ENCODE peak calls at places on chromosomes 6 and 20, in nine cellular contexts. V is ascending aorta; Q is body of pancreas; K is pancreas; Z is SK-N-SH; C is hepatocyte; T is upper lobe of right lung; I is ovary; R is CD8-positive, alpha-beta T cell. E is an unnamed sample.

GRCh38 chr6:92024071-92024470 is 1395.3 kb downstream of the EPHA7 start:
- DNase-seq in V (no peak), Q (no peak), K (no peak), Z (no peak), C (no peak), T (no peak), I (no peak), R (no peak), E (no peak)

GRCh38 chr20:53930651-53931504 is 139.5 kb downstream of the BCAS1 start:
- DNase-seq in V (no peak), Q (no peak), K (no peak), Z (no peak), C (no peak), T (no peak), I (no peak), R (no peak), E (no peak)

GRCh38 chr20:1860446-1860845 is 34.8 kb upstream of the SIRPA start:
- DNase-seq in V (no peak), Q (no peak), K (no peak), Z (no peak), C (no peak), T (no peak), I (no peak), R (no peak), E (no peak)

GRCh38 chr6:20724443-20724842 is 190.2 kb downstream of the CDKAL1 start:
- DNase-seq in V (no peak), Q (no peak), K (no peak), Z (no peak), C (no peak), T (no peak), I (no peak), R (no peak), E (no peak)

GRCh38 chr20:52941803-52942202 is 30.4 kb upstream of the TSHZ2 start:
- DNase-seq in V (no peak), Q (no peak), K (no peak), Z (no peak), C (no peak), T (no peak), I (no peak), R (no peak), E (no peak)

GRCh38 chr6:90472716-90473115 is 114.2 kb downstream of the MAP3K7 start:
- DNase-seq in V (no peak), Q (no peak), K (no peak), Z (no peak), C (no peak), T (no peak), I (no peak), R (peak; percentile 20), E (no peak)

GRCh38 chr20:35443003-35443402 is 5.0 kb upstream of the GDF5 start:
- DNase-seq in V (no peak), Q (no peak), K (no peak), Z (peak; percentile 57), C (no peak), T (no peak), I (no peak), R (no peak), E (no peak)

GRCh38 chr20:1894951-1895673 is at the start of gene SIRPA:
- DNase-seq in V (no peak), Q (peak; percentile 59), K (peak; percentile 70), Z (peak; percentile 91), C (peak; percentile 82), T (peak; percentile 72), I (peak; percentile 81), R (no peak), E (peak; percentile 67)

GRCh38 chr6:30074331-30075093 is 1.1 kb downstream of the RNF39 start:
- DNase-seq in V (no peak), Q (no peak), K (peak; percentile 42), Z (peak; percentile 39), C (peak; percentile 51), T (no peak), I (peak; percentile 41), R (no peak), E (no peak)

GRCh38 chr6:30073489-30074240 is 1.9 kb downstream of the RNF39 start:
- DNase-seq in V (no peak), Q (no peak), K (no peak), Z (peak; percentile 35), C (peak; percentile 35), T (no peak), I (no peak), R (no peak), E (no peak)

GRCh38 chr6:30071858-30072257 is 3.7 kb downstream of the RNF39 start:
- DNase-seq in V (no peak), Q (no peak), K (no peak), Z (peak; percentile 11), C (no peak), T (no peak), I (no peak), R (no peak), E (no peak)

GRCh38 chr6:30067460-30068139 is 602 bp downstream of the PPP1R11 start:
- DNase-seq in V (no peak), Q (no peak), K (peak; percentile 77), Z (peak; percentile 89), C (peak; percentile 87), T (no peak), I (no peak), R (no peak), E (no peak)

GRCh38 chr6:30071081-30071818 is 4.3 kb downstream of the PPP1R11 start:
- DNase-seq in V (no peak), Q (no peak), K (no peak), Z (peak; percentile 11), C (peak; percentile 68), T (peak; percentile 63), I (peak; percentile 36), R (peak; percentile 30), E (no peak)
- H3K4me3 ChIP-seq in V (no peak overlapping the region), Q (no peak overlapping the region), K (no peak overlapping the region), Z (no peak overlapping the region), C (no peak overlapping the region), T (no peak overlapping the region), I (no peak overlapping the region), R (no peak overlapping the region), E (peak overlapping the region; percentile 22)

GRCh38 chr6:52299598-52300144 is 15.1 kb upstream of the MCM3 start:
- DNase-seq in V (no peak), Q (no peak), K (no peak), Z (no peak), C (no peak), T (no peak), I (no peak), R (no peak), E (no peak)
- H3K4me1 ChIP-seq in V (peaks cover 2% of the 10 kb centered on the region), Q (no peaks in the 10 kb centered on the region), K (peaks cover 3% of the 10 kb centered on the region), Z (no peaks in the 10 kb centered on the region), C (peaks cover 16% of the 10 kb centered on the region), T (peaks cover 8% of the 10 kb centered on the region), I (no peaks in the 10 kb centered on the region), R (peaks cover 31% of the 10 kb centered on the region), E (no peaks in the 10 kb centered on the region)

GRCh38 chr6:166484863-166485262 is 101.6 kb downstream of the RAMACL start:
- DNase-seq in V (no peak), Q (no peak), K (no peak), Z (no peak), C (no peak), T (peak; percentile 38), I (no peak), R (no peak), E (no peak)

GRCh38 chr6:166483556-166484250 is 101.0 kb upstream of the MPC1 start:
- DNase-seq in V (no peak), Q (no peak), K (no peak), Z (no peak), C (no peak), T (peak; percentile 38), I (no peak), R (no peak), E (no peak)

GRCh38 chr6:166486536-166486880 is 100.0 kb downstream of the RAMACL start:
- DNase-seq in V (no peak), Q (no peak), K (no peak), Z (no peak), C (no peak), T (no peak), I (no peak), R (no peak), E (no peak)

GRCh38 chr6:166487148-166487547 is 99.3 kb downstream of the RAMACL start:
- DNase-seq in V (no peak), Q (no peak), K (no peak), Z (no peak), C (no peak), T (no peak), I (no peak), R (no peak), E (no peak)

DNA sequence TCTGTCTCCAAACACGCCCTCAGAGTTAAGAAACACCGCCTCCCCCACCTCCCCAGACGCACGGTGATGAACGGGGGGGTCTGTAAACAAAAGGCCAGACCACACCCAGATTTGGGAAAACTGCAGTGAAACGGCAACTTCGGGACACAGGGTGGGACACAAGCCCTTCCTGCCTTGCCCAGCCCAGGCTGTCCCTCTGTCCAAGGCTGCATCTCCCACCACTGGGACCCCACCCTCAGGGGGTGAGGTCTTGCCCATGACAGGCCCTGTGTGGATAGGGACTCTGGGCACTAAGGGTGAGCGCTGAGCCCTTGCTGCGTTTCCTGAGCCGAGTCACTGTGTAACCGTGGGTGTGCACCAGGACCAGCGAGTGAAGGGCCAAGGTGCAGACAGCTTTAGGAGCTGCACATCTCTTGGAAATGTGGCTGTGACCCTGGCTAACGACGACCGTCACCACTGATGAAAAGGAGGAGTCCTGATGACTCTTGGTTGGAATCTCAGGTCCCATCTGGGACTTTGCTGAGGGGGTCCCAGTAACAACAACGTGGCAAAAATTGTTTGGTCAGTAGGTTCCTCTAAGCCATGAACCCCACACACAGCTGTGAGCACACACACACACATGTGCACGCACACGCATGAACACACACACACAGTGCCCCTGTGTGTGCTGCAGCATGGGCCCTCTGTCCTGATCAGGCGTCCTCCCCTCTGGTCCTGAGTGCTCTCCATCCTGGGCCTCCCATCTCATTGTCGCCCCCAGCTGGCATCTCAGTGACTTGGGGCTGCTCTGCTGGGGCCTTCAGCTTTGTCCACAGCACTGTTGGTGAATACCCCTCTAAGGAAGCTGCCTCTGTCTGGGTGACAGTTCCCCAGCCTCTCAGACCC is 100.6 kb downstream of the RAMACL start:
- DNase-seq in V (no peak), Q (no peak), K (no peak), Z (no peak), C (no peak), T (peak; percentile 54), I (no peak), R (no peak), E (no peak)
- TF ChIP-seq CTCF in V (no peak), Q (no peak), K (no peak), Z (peak; percentile 8), C (peak; percentile 3), T (peak; percentile 7), I (no peak), R (no peak), E (no peak)

DNA sequence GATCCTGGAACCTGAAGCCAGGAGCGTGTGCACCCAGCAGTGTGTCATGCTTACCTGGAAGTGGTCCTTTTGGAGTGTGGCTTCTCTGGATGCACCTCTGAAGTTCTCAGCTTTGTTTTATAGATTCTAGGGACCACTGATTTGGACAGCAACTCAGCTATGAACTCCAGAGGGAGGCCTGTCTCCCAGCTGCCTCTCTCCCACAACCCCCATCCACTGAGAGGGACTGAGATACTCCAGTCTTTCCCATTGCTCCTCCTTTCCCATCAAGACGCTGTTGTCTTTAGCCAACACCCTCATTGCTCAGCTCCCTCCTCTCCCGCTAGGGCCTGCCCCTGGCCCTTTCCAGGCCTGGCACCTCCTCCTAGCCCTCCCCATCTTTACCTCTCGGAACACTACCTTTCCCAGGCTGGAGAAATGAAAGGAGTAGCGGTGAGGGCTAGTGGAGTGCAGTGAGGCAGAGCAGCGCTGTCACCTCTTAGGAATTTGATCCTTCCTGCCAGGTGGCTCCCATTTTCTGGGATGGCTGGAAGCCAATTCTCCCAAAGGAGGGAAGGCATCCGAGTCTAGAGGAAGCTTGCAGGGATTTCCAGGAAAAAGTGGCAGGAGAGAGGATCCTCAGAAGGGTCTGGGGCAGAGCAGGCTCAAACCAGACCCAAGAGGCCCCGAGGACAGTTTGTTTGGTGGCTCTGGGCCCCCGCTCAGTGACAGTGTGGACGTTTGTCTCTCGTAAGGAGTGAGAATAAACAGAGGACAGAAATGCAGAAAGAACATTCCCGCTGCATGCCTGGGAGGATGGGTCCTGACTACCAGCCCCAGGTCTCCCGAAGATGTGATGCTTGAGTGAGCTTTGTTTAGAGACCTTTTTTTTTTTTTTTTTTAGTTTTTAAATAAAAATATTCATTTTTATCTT is at the start of gene LRRN4:
- DNase-seq in V (no peak), Q (peak; percentile 31), K (no peak), Z (no peak), C (peak; percentile 30), T (peak; percentile 69), I (no peak), R (no peak), E (no peak)
- H3K4me3 ChIP-seq in V (no peak within 1 kb of the TSS), Q (no peak within 1 kb of the TSS), K (no peak within 1 kb of the TSS), Z (no peak within 1 kb of the TSS), C (no peak within 1 kb of the TSS), T (peak within 1 kb of the TSS; percentile 45), I (no peak within 1 kb of the TSS), R (no peak within 1 kb of the TSS), E (no peak within 1 kb of the TSS)

E was measured in heart right ventricle.